ENCODE peak calls at places on chromosomes 16 and 17, in four cellular contexts. I is adipocyte; G is effector memory CD4-positive, alpha-beta T cell; D is fibroblast of lung. R is an unnamed sample.

GRCh38 chr17:47632991-47633390 is 16.7 kb upstream of the KPNB1 start:
- DNase-seq in I (no peak), G (no peak), D (no peak), R (no peak)

GRCh38 chr17:7479389-7480192 is at the start of gene ZBTB4:
- DNase-seq in I (peak; percentile 79), G (peak; percentile 63), D (peak; percentile 28), R (peak; percentile 87)

GRCh38 chr17:39739885-39740356 is 2.2 kb downstream of the GRB7 start:
- DNase-seq in I (no peak), G (no peak), D (no peak), R (no peak)

GRCh38 chr17:17921192-17922082 is 50.8 kb downstream of the TOM1L2 start:
- DNase-seq in I (peak; percentile 90), G (no peak), D (peak; percentile 92), R (no peak)

GRCh38 chr16:82050506-82050905 is 15.5 kb downstream of the HSD17B2 start:
- DNase-seq in I (no peak), G (no peak), D (no peak), R (no peak)

GRCh38 chr17:28726396-28726911 is 421 bp upstream of the TLCD1 start:
- DNase-seq in I (peak; percentile 81), G (peak; percentile 57), D (peak; percentile 57), R (peak; percentile 92)

GRCh38 chr16:28531777-28532744 is 6.7 kb downstream of the NUPR1 start:
- DNase-seq in I (peak; percentile 61), G (no peak), D (peak; percentile 34), R (peak; percentile 91)

GRCh38 chr17:41549596-41550039 is 21.5 kb upstream of the KRT19 start:
- DNase-seq in I (no peak), G (no peak), D (peak; percentile 81), R (no peak)

GRCh38 chr17:36812762-36813161 is 124.5 kb upstream of the LHX1 start:
- DNase-seq in I (no peak), G (no peak), D (no peak), R (no peak)

GRCh38 chr17:36813357-36813756 is 123.9 kb upstream of the LHX1 start:
- DNase-seq in I (no peak), G (no peak), D (no peak), R (no peak)

GRCh38 chr17:36808181-36808661 is 129.1 kb upstream of the LHX1 start:
- DNase-seq in I (peak; percentile 12), G (no peak), D (no peak), R (no peak)

DNA sequence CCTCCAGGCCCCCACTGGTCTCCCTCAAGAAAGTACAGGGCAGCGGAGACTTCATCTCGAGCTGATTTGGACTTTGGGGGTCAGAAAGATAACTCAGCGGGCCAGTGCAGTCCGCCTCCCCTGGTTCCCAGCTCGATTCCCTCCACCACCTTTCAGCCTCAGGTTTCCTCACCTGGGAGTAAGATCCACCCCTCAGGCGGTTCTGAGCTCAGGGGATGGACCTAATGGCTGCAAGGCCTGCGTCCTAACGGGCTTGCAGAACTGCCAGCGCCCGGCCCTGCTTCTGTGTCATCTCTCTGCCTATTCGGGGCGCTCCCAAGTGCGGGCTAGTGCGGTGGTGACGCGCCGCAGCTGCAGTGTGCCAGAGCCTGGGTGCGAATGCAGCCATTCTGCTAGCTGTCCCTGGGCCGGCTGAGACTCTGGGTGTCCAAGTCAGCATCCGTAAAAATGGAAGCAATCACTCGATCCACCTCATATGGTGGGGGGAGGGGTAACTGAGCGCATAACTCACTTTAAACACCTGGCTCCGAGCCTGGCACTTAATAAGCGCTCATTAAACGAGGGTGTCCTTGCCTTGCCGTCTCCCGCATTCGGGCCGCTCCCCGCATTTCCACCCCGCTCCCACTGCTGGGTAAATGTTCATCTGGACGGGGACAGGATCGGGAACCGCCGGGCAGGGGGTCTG is 129.6 kb upstream of the LHX1 start:
- DNase-seq in I (no peak), G (no peak), D (no peak), R (no peak)
- H3K27me3 ChIP-seq in I (peaks cover 55% of the 10 kb centered on the region), G (peaks cover 4% of the 10 kb centered on the region), D (peaks cover 14% of the 10 kb centered on the region), R (peaks cover 54% of the 10 kb centered on the region)

GRCh38 chr16:68237243-68238028 is 1.5 kb upstream of the ESRP2 start:
- DNase-seq in I (peak; percentile 99), G (peak; percentile 87), D (peak; percentile 95), R (peak; percentile 99)
- H3K4me1 ChIP-seq in I (peaks cover 25% of the 10 kb centered on the region), G (peaks cover 18% of the 10 kb centered on the region), D (peaks cover 9% of the 10 kb centered on the region), R (peaks cover 29% of the 10 kb centered on the region)

GRCh38 chr17:81579821-81580321 is 27.7 kb upstream of the FAAP100 start:
- DNase-seq in I (peak; percentile 52), G (no peak), D (no peak), R (no peak)
- H3K27me3 ChIP-seq in I (no peaks in the 10 kb centered on the region), G (no peaks in the 10 kb centered on the region), D (no peaks in the 10 kb centered on the region), R (no peaks in the 10 kb centered on the region)

GRCh38 chr16:85575910-85576309 is 37.2 kb upstream of the GSE1 start:
- DNase-seq in I (no peak), G (no peak), D (no peak), R (no peak)
- H3K4me1 ChIP-seq in I (peaks cover 40% of the 10 kb centered on the region), G (peaks cover 10% of the 10 kb centered on the region), D (peaks cover 25% of the 10 kb centered on the region), R (peaks cover 70% of the 10 kb centered on the region)

GRCh38 chr16:86673956-86674453 is 95.7 kb downstream of the FOXL1 start:
- DNase-seq in I (no peak), G (no peak), D (no peak), R (no peak)
- H3K27me3 ChIP-seq in I (peaks cover 15% of the 10 kb centered on the region), G (no peaks in the 10 kb centered on the region), D (no peaks in the 10 kb centered on the region), R (peaks cover 20% of the 10 kb centered on the region)

GRCh38 chr17:81323411-81323868 is 28.3 kb upstream of the SLC38A10 start:
- DNase-seq in I (peak; percentile 80), G (no peak), D (no peak), R (no peak)
- H3K4me1 ChIP-seq in I (peaks cover 29% of the 10 kb centered on the region), G (no peaks in the 10 kb centered on the region), D (no peaks in the 10 kb centered on the region), R (peaks cover 30% of the 10 kb centered on the region)

GRCh38 chr17:35790826-35791225 is 4.6 kb downstream of the MMP28 start:
- DNase-seq in I (no peak), G (no peak), D (no peak), R (no peak)
- H3K27me3 ChIP-seq in I (peaks cover 39% of the 10 kb centered on the region), G (peaks cover 6% of the 10 kb centered on the region), D (peaks cover 32% of the 10 kb centered on the region), R (peaks cover 6% of the 10 kb centered on the region)

DNA sequence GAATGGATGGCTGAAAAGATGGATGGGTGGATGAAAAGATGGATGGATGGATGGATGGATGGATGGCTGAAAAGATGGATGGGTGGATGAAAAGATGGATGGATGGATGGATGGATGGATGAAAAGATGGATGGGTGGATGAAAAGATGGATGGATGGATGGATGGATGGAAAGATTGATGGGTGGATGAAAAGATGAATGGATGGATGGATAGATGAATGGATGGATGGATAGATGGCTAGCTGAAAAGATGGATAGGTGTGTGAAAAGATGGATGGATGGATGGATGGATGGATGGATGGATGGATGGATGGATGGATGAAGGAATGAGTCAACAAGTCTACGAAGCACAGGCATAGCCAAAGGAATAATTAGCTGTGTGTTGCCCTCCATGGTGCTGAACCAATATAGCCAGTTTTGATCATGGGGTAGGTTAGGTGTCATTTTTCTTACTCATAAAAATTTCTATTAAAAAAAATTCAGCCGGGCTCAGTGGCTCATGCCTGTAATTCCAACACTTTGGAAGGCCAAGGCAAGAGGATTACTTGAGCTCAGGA is 41.1 kb downstream of the NLRC5 start:
- DNase-seq in I (no peak), G (no peak), D (no peak), R (no peak)
- H3K4me1 ChIP-seq in I (no peaks in the 10 kb centered on the region), G (peaks cover 18% of the 10 kb centered on the region), D (no peaks in the 10 kb centered on the region), R (no peaks in the 10 kb centered on the region)